ENCODE peak calls at places on chromosome 21, in eight cellular contexts. P is heart left ventricle; H is stomach; E is left lung; G is GM23338; Y is IMR-90; N is GM23248; B is naive thymus-derived CD4-positive, alpha-beta T cell. W is an unnamed sample. For H3K4me1, the result is how much of the 10 kb centered on the place peaks cover.

GRCh38 chr21:21921410-21922232 is 923.4 kb downstream of the NCAM2 start:
- DNase-seq in P (no peak), H (no peak), E (no peak), G (peak), Y (peak), N (peak), B (no peak), W (no peak)

GRCh38 chr21:8989883-8990325 is 1531.5 kb upstream of the TPTE start:
- DNase-seq in P (peak), H (no peak), E (peak), G (peak), Y (no peak), N (no peak), B (no peak), W (no peak)

GRCh38 chr21:29520146-29520545 is 221.4 kb downstream of the BACH1 start:
- DNase-seq in P (no peak), H (no peak), E (no peak), G (no peak), Y (no peak), N (no peak), B (no peak), W (no peak)

GRCh38 chr21:16633851-16634521 is 878.9 kb upstream of the CXADR start:
- DNase-seq in P (no peak), H (no peak), E (no peak), G (no peak), Y (no peak), N (no peak), B (no peak), W (no peak)

GRCh38 chr21:20999567-21000169 is 1.5 kb downstream of the NCAM2 start:
- DNase-seq in P (no peak), H (no peak), E (no peak), G (peak), Y (peak), N (peak), B (no peak), W (peak)

GRCh38 chr21:24658016-24658415 is 949.3 kb downstream of the MRPL39 start:
- DNase-seq in P (no peak), H (no peak), E (no peak), G (no peak), Y (no peak), N (no peak), B (no peak), W (peak)

GRCh38 chr21:18467715-18468114 is 64.1 kb upstream of the TMPRSS15 start:
- DNase-seq in P (no peak), H (no peak), E (no peak), G (no peak), Y (no peak), N (no peak), B (no peak), W (no peak)

GRCh38 chr21:31730687-31731111 is 1.2 kb downstream of the SCAF4 start:
- DNase-seq in P (no peak), H (no peak), E (no peak), G (peak), Y (peak), N (peak), B (peak), W (no peak)

GRCh38 chr21:43684424-43684823 is 25.1 kb downstream of the RRP1B start:
- DNase-seq in P (no peak), H (no peak), E (no peak), G (no peak), Y (no peak), N (no peak), B (no peak), W (no peak)

GRCh38 chr21:40706806-40707205 is 140.2 kb downstream of the DSCAM start:
- DNase-seq in P (no peak), H (no peak), E (no peak), G (no peak), Y (no peak), N (no peak), B (no peak), W (no peak)

GRCh38 chr21:17612023-17612564 is 607 bp downstream of the BTG3 start:
- DNase-seq in P (peak), H (peak), E (peak), G (peak), Y (peak), N (peak), B (peak), W (peak)

GRCh38 chr21:46482225-46482845 is 23.6 kb downstream of the DIP2A start:
- DNase-seq in P (no peak), H (no peak), E (no peak), G (no peak), Y (no peak), N (no peak), B (no peak), W (no peak)

GRCh38 chr21:43361493-43362296 is 65.2 kb downstream of the SIK1 start:
- DNase-seq in P (no peak), H (no peak), E (peak), G (peak), Y (peak), N (peak), B (peak), W (peak)

GRCh38 chr21:39788383-39788782 is 43.4 kb downstream of the IGSF5 start:
- DNase-seq in P (peak), H (peak), E (peak), G (peak), Y (peak), N (peak), B (no peak), W (peak)

GRCh38 chr21:21682172-21682571 is 684.0 kb downstream of the NCAM2 start:
- DNase-seq in P (no peak), H (no peak), E (no peak), G (no peak), Y (peak), N (peak), B (no peak), W (no peak)

GRCh38 chr21:33976980-33977720 is 61.5 kb upstream of the ATP5PO start:
- DNase-seq in P (no peak), H (no peak), E (no peak), G (no peak), Y (no peak), N (no peak), B (no peak), W (no peak)
- H3K4me1 ChIP-seq in P (under half), H (under half), E (under half), G (under half), Y (under half), N (under half), B (under half), W (under half)

DNA sequence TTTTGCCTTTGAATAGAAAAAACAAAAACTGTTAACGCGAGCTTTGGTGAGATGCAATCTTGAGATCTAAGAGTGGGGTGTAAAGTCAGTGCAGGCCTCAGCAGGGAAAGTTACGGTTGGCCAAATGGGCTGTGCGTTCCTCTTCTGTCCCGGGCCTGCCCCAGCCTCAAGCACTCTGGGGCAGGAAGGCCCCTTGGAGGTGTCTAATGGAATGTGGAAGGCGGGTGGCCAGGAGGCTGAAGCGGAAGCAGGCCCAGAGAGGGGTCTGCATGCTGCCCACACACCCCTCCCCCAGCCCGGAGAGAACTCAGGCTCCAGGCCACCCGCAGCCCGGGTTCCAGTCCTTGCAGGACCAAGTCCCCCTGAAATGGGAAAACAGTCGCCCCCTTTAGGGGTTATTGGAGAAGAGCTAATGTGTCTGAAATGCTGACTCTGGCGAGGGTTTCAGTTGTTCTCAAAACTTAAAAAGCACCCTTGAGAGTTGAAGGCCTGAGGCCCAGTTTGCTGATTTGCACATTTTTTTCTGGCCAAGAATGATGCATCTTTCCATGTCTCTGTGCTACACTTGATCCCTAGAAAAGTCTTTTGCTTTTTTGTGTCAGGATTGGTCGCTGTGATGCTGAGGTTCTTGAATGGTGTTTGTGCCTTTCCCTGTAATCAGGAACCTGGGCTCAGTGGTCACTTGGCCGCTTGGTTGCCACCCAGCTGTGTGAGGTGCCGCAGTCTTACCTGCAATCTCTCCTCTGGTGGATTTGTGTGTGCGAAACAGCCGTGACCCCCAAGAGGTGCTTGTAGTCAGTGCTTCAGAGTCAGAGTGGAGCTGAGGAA is 2.0 kb downstream of the COL18A1 start:
- DNase-seq in P (peak), H (no peak), E (peak), G (peak), Y (no peak), N (peak), B (no peak), W (no peak)
- H3K4me3 ChIP-seq in P (peak), H (peak), E (no peak), G (peak), Y (peak), N (no peak), B (no peak), W (no peak)

GRCh38 chr21:14358775-14359174 is 24.2 kb downstream of the HSPA13 start:
- DNase-seq in P (no peak), H (no peak), E (no peak), G (no peak), Y (no peak), N (no peak), B (no peak), W (no peak)

GRCh38 chr21:14356771-14357170 is 26.2 kb downstream of the HSPA13 start:
- DNase-seq in P (no peak), H (no peak), E (no peak), G (no peak), Y (no peak), N (no peak), B (no peak), W (no peak)

DNA sequence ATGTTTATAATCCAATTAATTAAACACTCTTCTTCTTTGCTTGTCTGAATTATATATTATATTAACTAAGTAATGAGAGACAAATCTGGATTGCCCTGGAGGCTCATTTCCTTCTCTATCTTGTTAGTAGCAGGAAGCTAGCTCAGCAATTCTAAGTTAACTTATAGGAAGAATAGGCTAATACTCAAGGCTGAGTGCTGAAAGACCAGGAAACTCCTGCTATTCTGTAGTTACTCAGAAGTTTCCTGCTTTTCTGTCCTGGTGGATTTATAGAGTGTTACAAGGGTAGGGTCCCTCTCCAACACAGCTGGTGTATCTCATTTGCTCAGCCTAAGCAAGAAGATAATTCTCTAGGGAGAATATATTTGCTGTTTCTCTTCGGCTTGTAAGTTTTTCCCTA is 29.2 kb downstream of the HSPA13 start:
- DNase-seq in P (no peak), H (no peak), E (no peak), G (peak), Y (no peak), N (no peak), B (no peak), W (no peak)
- H3K4me1 ChIP-seq in P (under half), H (under half), E (under half), G (under half), Y (under half), N (under half), B (under half), W (under half)

GRCh38 chr21:36710729-36711048 is 11.8 kb downstream of the SIM2 start:
- DNase-seq in P (no peak), H (peak), E (no peak), G (peak), Y (no peak), N (no peak), B (no peak), W (no peak)

GRCh38 chr21:36708512-36709029 is 9.7 kb downstream of the SIM2 start:
- DNase-seq in P (no peak), H (peak), E (no peak), G (peak), Y (no peak), N (no peak), B (no peak), W (no peak)

GRCh38 chr21:36707763-36708511 is 9.0 kb downstream of the SIM2 start:
- DNase-seq in P (no peak), H (no peak), E (no peak), G (peak), Y (no peak), N (no peak), B (no peak), W (no peak)

GRCh38 chr21:36709030-36709867 is 10.3 kb downstream of the SIM2 start:
- DNase-seq in P (no peak), H (peak), E (no peak), G (peak), Y (no peak), N (no peak), B (no peak), W (no peak)

GRCh38 chr21:36709868-36710728 is 11.2 kb downstream of the SIM2 start:
- DNase-seq in P (no peak), H (peak), E (no peak), G (peak), Y (no peak), N (no peak), B (no peak), W (no peak)
- H3K4me3 ChIP-seq in P (no peak), H (peak), E (no peak), G (peak), Y (no peak), N (no peak), B (no peak), W (no peak)

DNA sequence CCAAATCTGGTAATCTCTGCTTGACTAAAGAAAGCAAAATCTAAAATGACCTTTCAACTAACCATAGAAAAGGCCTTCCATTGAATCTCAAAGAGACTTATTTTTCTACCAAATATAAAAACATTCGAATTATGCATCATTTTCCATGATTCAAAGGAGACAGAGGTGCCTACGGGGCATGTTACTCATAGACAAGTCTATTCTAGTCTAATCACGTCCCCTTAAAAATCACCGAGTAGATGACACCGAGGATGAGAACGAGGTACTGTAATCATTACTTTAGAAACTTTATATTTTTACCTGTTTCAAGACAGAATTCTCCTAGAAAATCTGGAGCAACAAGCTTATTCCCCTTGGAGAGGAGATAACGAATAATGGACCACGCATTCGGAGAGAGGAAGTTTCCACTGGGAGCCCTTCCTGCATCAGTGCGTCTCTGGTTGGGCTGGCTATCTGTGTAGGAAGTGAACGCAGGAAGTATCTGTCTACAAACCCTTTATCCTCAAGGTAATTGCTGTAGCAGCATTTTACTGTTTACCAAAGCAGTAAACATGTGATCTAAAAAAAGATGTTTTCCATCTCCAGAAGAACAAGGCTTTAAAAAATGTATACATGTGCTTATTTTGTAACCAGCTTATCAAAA is 9.5 kb downstream of the ERG start:
- DNase-seq in P (no peak), H (no peak), E (no peak), G (no peak), Y (no peak), N (no peak), B (no peak), W (no peak)
- H3K4me1 ChIP-seq in P (under half), H (under half), E (half or more), G (under half), Y (under half), N (under half), B (under half), W (under half)

DNA sequence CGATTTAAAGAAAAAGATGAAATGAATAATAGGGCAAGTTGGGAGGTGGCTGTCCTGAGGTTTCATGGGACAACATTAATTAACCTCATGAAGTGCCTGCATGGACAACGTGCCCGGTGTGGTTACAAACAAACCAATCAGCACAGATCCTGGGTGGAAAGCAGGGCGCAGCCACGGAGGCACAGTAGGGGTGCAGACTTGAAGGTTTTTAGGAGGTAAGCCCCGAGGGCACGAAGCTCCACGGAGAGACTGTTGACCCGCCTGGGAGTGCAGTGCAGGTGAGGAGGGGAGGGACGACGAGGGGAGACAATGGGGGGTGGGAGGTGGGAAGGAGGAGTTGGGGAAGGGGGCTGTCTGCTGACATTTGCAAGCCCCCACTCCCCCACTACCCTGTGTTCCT is 2.3 kb upstream of the RIPK4 start:
- DNase-seq in P (no peak), H (no peak), E (no peak), G (no peak), Y (no peak), N (no peak), B (no peak), W (no peak)
- H3K4me3 ChIP-seq in P (no peak), H (peak), E (no peak), G (peak), Y (peak), N (peak), B (peak), W (no peak)

DNA sequence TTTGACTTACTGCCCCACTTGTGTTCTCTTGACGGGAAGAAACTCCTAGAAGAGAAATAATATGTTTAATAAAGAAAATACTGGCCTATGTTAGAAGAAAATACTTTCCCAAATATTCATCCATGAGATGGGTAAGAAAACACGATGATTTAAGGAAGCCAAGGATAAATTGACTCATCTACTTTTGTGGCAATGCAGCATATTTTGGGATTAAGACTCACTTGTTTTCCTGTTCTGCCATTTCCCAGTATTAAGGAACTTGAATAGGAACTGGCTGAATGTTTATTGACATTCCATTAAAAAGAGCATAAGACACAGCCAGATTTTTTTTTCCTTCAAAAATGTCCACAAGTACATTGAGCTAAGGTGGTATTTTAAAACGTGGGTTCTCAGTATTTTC is 10.9 kb upstream of the ADAMTS5 start:
- DNase-seq in P (no peak), H (no peak), E (no peak), G (no peak), Y (peak), N (peak), B (no peak), W (no peak)
- H3K4me1 ChIP-seq in P (under half), H (under half), E (under half), G (under half), Y (under half), N (under half), B (under half), W (under half)

GRCh38 chr21:42229676-42230075 is 10.7 kb downstream of the ABCG1 start:
- DNase-seq in P (no peak), H (no peak), E (no peak), G (no peak), Y (no peak), N (no peak), B (no peak), W (no peak)

GRCh38 chr21:42228709-42229220 is 9.8 kb downstream of the ABCG1 start:
- DNase-seq in P (no peak), H (no peak), E (no peak), G (no peak), Y (no peak), N (no peak), B (no peak), W (no peak)

GRCh38 chr21:42230636-42231035 is 11.7 kb downstream of the ABCG1 start:
- DNase-seq in P (no peak), H (no peak), E (no peak), G (no peak), Y (no peak), N (no peak), B (no peak), W (no peak)

GRCh38 chr21:42225571-42226155 is 6.7 kb downstream of the ABCG1 start:
- DNase-seq in P (no peak), H (no peak), E (no peak), G (no peak), Y (no peak), N (no peak), B (no peak), W (no peak)

DNA sequence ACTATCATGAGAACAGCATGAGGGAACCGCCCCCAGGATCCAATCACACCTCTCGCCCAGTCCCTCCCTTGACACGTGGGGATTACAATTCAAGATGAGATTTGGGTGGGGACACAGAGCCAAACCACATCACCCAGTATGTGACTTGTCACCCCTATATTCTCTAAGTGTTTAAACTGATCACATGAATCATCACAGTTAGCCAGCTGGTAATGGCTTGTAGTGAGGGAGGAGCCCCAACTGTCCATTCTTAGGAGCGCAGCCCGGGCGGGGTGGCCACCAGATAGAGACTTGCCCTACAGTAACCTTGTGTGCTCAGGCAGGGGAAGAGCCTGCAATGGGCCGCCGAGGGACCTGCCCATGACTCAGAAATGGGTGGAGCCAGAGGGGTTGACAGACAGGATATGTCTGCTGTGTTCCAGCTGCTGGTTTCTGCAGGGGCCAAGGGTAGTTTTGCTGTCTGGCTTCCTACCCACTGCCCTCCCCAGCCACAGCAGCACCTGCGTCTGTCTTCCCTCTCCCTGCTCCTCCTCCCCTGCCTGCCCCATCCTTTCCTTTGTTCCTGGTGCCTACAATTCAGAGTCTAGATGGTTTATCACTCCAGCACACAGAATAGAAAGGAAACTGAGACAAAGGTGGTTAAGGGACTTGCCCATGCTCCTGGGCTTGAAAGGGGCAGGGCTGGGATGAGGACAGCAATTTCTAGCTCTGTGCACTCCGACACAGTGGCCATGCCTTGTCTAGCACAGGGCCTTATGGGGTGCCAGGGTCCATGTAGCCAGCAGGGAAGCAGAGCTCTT is 9.2 kb downstream of the ABCG1 start:
- DNase-seq in P (peak), H (peak), E (peak), G (peak), Y (peak), N (peak), B (peak), W (peak)
- H3K4me3 ChIP-seq in P (no peak), H (no peak), E (no peak), G (no peak), Y (no peak), N (no peak), B (peak), W (no peak)

W was measured in thyroid gland.